ENCODE peak calls at places on chromosomes 6 and 20, in nine cellular contexts. D, Q, X, O, R, L, K, P and E are unnamed samples. For H3K9me3, the result is how much of the 10 kb centered on the place peaks cover.

GRCh38 chr6:30688569-30688968 is 2.1 kb upstream of the PPP1R18 start:
- DNase-seq in D (no peak), Q (no peak), X (no peak), O (peak), R (no peak), L (no peak), K (no peak), P (peak), E (no peak)

GRCh38 chr6:43021270-43022047 is at the start of gene RRP36:
- DNase-seq in D (peak), Q (peak), X (peak), O (peak), R (peak), L (peak), K (no peak), P (peak), E (peak)

GRCh38 chr6:12345694-12346058 is 55.5 kb downstream of the EDN1 start:
- DNase-seq in D (peak), Q (no peak), X (no peak), O (no peak), R (no peak), L (no peak), K (no peak), P (no peak), E (no peak)

GRCh38 chr20:19991826-19992225 is 25.3 kb upstream of the NAA20 start:
- DNase-seq in D (no peak), Q (peak), X (no peak), O (no peak), R (no peak), L (no peak), K (no peak), P (no peak), E (no peak)

GRCh38 chr6:11961137-11961779 is 50.9 kb upstream of the HIVEP1 start:
- DNase-seq in D (no peak), Q (no peak), X (no peak), O (no peak), R (no peak), L (no peak), K (no peak), P (no peak), E (no peak)

GRCh38 chr6:3489032-3489757 is 32.3 kb upstream of the SLC22A23 start:
- DNase-seq in D (peak), Q (peak), X (no peak), O (no peak), R (peak), L (no peak), K (no peak), P (no peak), E (no peak)

GRCh38 chr6:111458670-111459232 is 24.3 kb downstream of the REV3L start:
- DNase-seq in D (no peak), Q (no peak), X (no peak), O (no peak), R (no peak), L (no peak), K (no peak), P (no peak), E (no peak)

GRCh38 chr6:40232698-40233097 is 298.4 kb upstream of the MOCS1 start:
- DNase-seq in D (no peak), Q (no peak), X (no peak), O (no peak), R (no peak), L (no peak), K (no peak), P (no peak), E (no peak)

GRCh38 chr20:51189814-51190782 is 167.2 kb upstream of the KCNG1 start:
- DNase-seq in D (no peak), Q (no peak), X (no peak), O (no peak), R (no peak), L (no peak), K (no peak), P (no peak), E (no peak)

GRCh38 chr20:59223750-59224149 is 60.1 kb downstream of the ZNF831 start:
- DNase-seq in D (no peak), Q (no peak), X (no peak), O (no peak), R (no peak), L (no peak), K (no peak), P (no peak), E (no peak)

GRCh38 chr20:59221049-59221748 is 57.6 kb downstream of the ZNF831 start:
- DNase-seq in D (peak), Q (no peak), X (no peak), O (no peak), R (peak), L (no peak), K (no peak), P (peak), E (peak)

GRCh38 chr20:59222239-59222981 is 58.8 kb downstream of the ZNF831 start:
- DNase-seq in D (peak), Q (peak), X (peak), O (peak), R (peak), L (peak), K (no peak), P (peak), E (peak)

GRCh38 chr20:59221881-59222238 is 58.2 kb downstream of the ZNF831 start:
- DNase-seq in D (no peak), Q (no peak), X (no peak), O (no peak), R (no peak), L (no peak), K (no peak), P (no peak), E (no peak)

DNA sequence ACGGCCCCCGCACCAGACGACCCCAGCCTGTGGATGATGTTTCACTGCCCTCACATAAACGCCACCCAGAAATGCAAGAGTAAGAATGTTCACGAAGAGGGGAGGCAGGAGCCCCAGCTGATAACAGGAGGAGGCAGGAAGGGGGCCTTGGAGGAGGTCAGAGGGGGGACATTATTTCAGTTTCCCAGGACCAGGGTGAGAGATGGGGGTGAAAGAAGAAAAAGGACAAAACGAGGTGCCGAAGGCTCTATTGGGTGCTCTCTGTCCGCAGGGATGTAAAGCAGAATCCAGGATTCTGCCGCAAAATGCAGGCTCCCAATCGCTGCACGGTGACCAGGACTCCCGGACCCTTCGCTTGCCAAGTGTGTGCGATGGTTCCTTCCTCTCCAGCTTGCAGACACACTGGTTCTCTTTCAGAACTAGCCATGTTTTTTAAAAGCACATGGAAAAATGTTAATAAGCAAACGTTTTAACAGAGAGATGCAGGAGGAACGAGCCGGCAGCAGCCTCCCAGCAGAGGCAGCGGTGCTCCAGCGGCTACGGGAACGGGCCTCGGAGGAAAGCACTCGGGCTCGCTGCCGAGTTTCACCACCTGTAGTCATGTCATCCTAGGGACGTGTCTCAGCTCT is 59.5 kb downstream of the ZNF831 start:
- DNase-seq in D (peak), Q (no peak), X (no peak), O (no peak), R (no peak), L (peak), K (no peak), P (no peak), E (peak)
- TF ChIP-seq CTCF in D (no peak), Q (no peak), X (no peak), O (no peak), R (no peak), L (peak), K (no peak), P (no peak), E (no peak)

DNA sequence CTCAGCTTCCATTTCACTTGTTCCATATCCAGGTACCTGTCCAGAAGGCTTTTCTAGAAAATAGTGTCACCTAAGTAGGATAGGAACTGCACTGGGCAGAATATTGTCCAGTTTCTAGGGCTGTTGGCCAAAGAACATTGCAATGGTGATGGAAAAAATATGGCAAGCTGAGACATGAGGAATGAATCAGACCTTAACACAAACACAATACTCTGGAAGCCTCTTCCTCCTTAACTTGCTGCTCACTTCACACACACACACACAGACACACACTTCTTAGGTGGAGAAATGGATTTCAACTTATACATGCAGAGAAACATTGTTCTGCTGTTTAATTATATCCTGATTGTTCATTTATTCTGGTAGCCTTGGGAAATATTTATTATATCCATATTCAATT is 203.0 kb upstream of the RGS17 start:
- DNase-seq in D (no peak), Q (no peak), X (no peak), O (no peak), R (no peak), L (no peak), K (no peak), P (no peak), E (no peak)
- H3K9me3 ChIP-seq in D (under half), Q (under half), X (under half), O (under half), R (under half), L (under half), K (under half), P (under half), E (under half)

GRCh38 chr20:32077192-32077591 is 25.1 kb downstream of the HCK start:
- DNase-seq in D (no peak), Q (no peak), X (no peak), O (no peak), R (no peak), L (no peak), K (no peak), P (no peak), E (no peak)

GRCh38 chr20:32080783-32081182 is 28.7 kb upstream of the TM9SF4 start:
- DNase-seq in D (no peak), Q (no peak), X (no peak), O (no peak), R (no peak), L (no peak), K (no peak), P (no peak), E (no peak)

GRCh38 chr20:32078322-32078721 is 26.3 kb downstream of the HCK start:
- DNase-seq in D (no peak), Q (no peak), X (no peak), O (no peak), R (no peak), L (no peak), K (no peak), P (no peak), E (no peak)

GRCh38 chr20:32078777-32079176 is 26.7 kb downstream of the HCK start:
- DNase-seq in D (no peak), Q (no peak), X (no peak), O (no peak), R (no peak), L (no peak), K (no peak), P (no peak), E (no peak)

GRCh38 chr20:32079655-32080109 is 27.6 kb downstream of the HCK start:
- DNase-seq in D (no peak), Q (no peak), X (no peak), O (no peak), R (no peak), L (no peak), K (no peak), P (no peak), E (no peak)
- TF ChIP-seq CTCF in D (no peak), Q (no peak), X (no peak), O (no peak), R (no peak), L (no peak), K (no peak), P (no peak), E (no peak)

GRCh38 chr6:72954736-72955135 is 270.6 kb downstream of the KHDC1L start:
- DNase-seq in D (peak), Q (no peak), X (no peak), O (no peak), R (no peak), L (peak), K (no peak), P (no peak), E (no peak)

GRCh38 chr6:72953901-72954494 is 271.3 kb downstream of the KHDC1L start:
- DNase-seq in D (peak), Q (peak), X (no peak), O (no peak), R (no peak), L (no peak), K (no peak), P (no peak), E (no peak)

GRCh38 chr6:72952808-72953630 is 272.3 kb downstream of the KHDC1L start:
- DNase-seq in D (peak), Q (peak), X (no peak), O (no peak), R (no peak), L (no peak), K (no peak), P (no peak), E (no peak)

GRCh38 chr6:72956272-72956671 is 269.0 kb downstream of the KHDC1L start:
- DNase-seq in D (no peak), Q (no peak), X (no peak), O (no peak), R (no peak), L (no peak), K (no peak), P (no peak), E (no peak)

DNA sequence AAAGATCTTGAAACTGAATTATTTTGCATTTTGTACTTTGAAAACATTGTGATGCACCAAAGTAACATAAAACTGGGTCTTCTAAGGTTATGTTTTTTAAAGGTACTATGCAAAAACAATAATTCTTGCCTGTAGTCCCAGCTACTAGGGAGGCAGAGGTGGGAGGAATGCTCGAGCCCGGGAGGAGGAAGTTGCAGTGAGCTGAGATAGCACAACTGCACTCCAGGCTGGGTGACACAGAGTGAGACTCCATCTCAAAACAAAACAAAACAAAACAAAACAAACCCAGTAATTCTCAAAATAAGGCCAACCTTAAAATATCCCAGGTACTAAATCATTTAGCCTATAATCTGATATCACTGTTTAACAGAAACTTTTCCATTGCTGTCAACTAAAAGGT is 269.6 kb downstream of the KHDC1L start:
- DNase-seq in D (peak), Q (no peak), X (no peak), O (no peak), R (no peak), L (no peak), K (no peak), P (no peak), E (no peak)
- H3K9me3 ChIP-seq in D (under half), Q (under half), X (under half), O (under half), R (under half), L (under half), K (under half), P (under half), E (under half)

GRCh38 chr20:36728986-36729385 is 16.9 kb downstream of the NDRG3 start:
- DNase-seq in D (peak), Q (peak), X (no peak), O (no peak), R (no peak), L (peak), K (no peak), P (no peak), E (no peak)
- TF ChIP-seq CTCF in D (no peak), Q (peak), X (no peak), O (no peak), R (no peak), L (peak), K (no peak), P (no peak), E (peak)

DNA sequence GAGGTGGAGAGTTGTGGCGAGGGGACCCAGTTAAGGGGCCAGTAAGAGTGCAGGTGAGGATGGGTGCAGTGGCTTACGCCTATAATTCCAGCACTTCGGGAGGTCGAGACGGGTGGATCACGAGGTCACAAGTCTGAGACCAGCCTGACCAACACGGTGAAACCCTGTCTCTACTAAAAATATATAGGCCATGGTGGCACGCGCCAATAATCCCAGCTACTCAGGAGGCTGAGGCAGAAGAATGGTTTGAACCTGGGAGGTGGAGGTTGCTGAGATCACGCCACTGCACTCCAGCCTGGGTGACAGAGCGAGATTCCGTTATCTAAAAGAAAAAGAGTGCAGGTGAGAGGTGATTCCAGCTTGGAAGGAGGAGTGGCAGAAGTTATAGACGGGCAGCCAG is 28.0 kb downstream of the PPP1R3G start:
- DNase-seq in D (no peak), Q (no peak), X (no peak), O (no peak), R (no peak), L (no peak), K (no peak), P (no peak), E (no peak)
- H3K9me3 ChIP-seq in D (under half), Q (under half), X (under half), O (under half), R (under half), L (under half), K (under half), P (under half), E (under half)

GRCh38 chr6:703562-703961 is 10.6 kb upstream of the EXOC2 start:
- DNase-seq in D (no peak), Q (no peak), X (no peak), O (no peak), R (no peak), L (no peak), K (no peak), P (no peak), E (no peak)

GRCh38 chr6:701696-702479 is 8.9 kb upstream of the EXOC2 start:
- DNase-seq in D (no peak), Q (no peak), X (no peak), O (no peak), R (no peak), L (no peak), K (no peak), P (no peak), E (no peak)

GRCh38 chr6:701215-701614 is 8.3 kb upstream of the EXOC2 start:
- DNase-seq in D (no peak), Q (no peak), X (no peak), O (no peak), R (no peak), L (no peak), K (no peak), P (no peak), E (no peak)

GRCh38 chr6:700490-700889 is 7.6 kb upstream of the EXOC2 start:
- DNase-seq in D (no peak), Q (no peak), X (no peak), O (no peak), R (no peak), L (no peak), K (no peak), P (no peak), E (no peak)

GRCh38 chr6:699319-699718 is 6.4 kb upstream of the EXOC2 start:
- DNase-seq in D (peak), Q (peak), X (no peak), O (no peak), R (no peak), L (no peak), K (no peak), P (no peak), E (no peak)
- TF ChIP-seq CTCF in D (no peak), Q (no peak), X (no peak), O (no peak), R (no peak), L (no peak), K (no peak), P (no peak), E (no peak)